ENCODE peak calls at places on chromosome 5, in five cellular contexts. V is OCI-LY7, E is Caco-2, D is HCT116, N is cardiac muscle cell. W is an unnamed sample.

GRCh38 chr5:68264024-68264956 is 48.7 kb downstream of the PIK3R1 start:
- DNase-seq in D (no peak), V (no peak), E (no peak), N (peak; percentile 50), W (no peak)

GRCh38 chr5:67808340-67808739 is 407.2 kb upstream of the PIK3R1 start:
- DNase-seq in E (no peak), D (no peak), V (no peak), N (no peak), W (no peak)

GRCh38 chr5:93296338-93296737 is 284.7 kb downstream of the NR2F1-AS1 start:
- DNase-seq in E (no peak), V (no peak), D (no peak), N (no peak), W (no peak)

GRCh38 chr5:66015296-66015960 is 89.1 kb downstream of the ERBIN start:
- DNase-seq in V (no peak), D (no peak), E (no peak), N (no peak), W (no peak)

GRCh38 chr5:170986598-170986997 is 124.8 kb downstream of the RANBP17 start:
- DNase-seq in N (no peak), D (no peak), V (no peak), E (no peak), W (peak; percentile 43)

GRCh38 chr5:64347308-64347707 is 158.5 kb upstream of the RGS7BP start:
- DNase-seq in N (peak; percentile 14), D (no peak), E (no peak), V (no peak), W (no peak)

GRCh38 chr5:63125392-63125791 is 546.8 kb downstream of the LRRC70 start:
- DNase-seq in D (no peak), E (no peak), N (no peak), V (no peak), W (no peak)

GRCh38 chr5:167777746-167778145 is 513.7 kb upstream of the WWC1 start:
- DNase-seq in N (no peak), E (no peak), D (no peak), V (no peak), W (no peak)

GRCh38 chr5:137233726-137234125 is 265.4 kb downstream of the SPOCK1 start:
- DNase-seq in V (no peak), E (no peak), N (no peak), D (no peak), W (no peak)

GRCh38 chr5:5826911-5827310 is 404.4 kb downstream of the ICE1 start:
- DNase-seq in V (no peak), N (no peak), D (no peak), E (no peak), W (no peak)

GRCh38 chr5:74579215-74579614 is 61.3 kb downstream of the ENC1 start:
- DNase-seq in E (no peak), N (no peak), V (no peak), D (no peak), W (no peak)

GRCh38 chr5:52947208-52947607 is 41.9 kb upstream of the ITGA2 start:
- DNase-seq in E (no peak), V (no peak), N (no peak), D (no peak), W (no peak)

GRCh38 chr5:82938901-82939300 is 138.3 kb downstream of the TMEM167A start:
- DNase-seq in E (no peak), D (no peak), N (no peak), V (no peak), W (no peak)

GRCh38 chr5:417765-418559 is 25.0 kb upstream of the EXOC3 start:
- DNase-seq in E (no peak), N (no peak), V (no peak), D (no peak), W (no peak)

GRCh38 chr5:8340739-8341344 is 471.9 kb downstream of the MTRR start:
- DNase-seq in E (no peak), V (peak; percentile 3), N (peak; percentile 26), D (no peak), W (no peak)

GRCh38 chr5:112734597-112734996 is 3.1 kb upstream of the APC start:
- DNase-seq in N (no peak), E (no peak), V (no peak), D (no peak), W (no peak)

GRCh38 chr5:113050606-113051391 is 74.2 kb downstream of the DCP2 start:
- DNase-seq in N (no peak), V (no peak), E (no peak), D (no peak), W (no peak)

GRCh38 chr5:68214472-68215207 is 916 bp upstream of the PIK3R1 start:
- DNase-seq in E (no peak), N (peak; percentile 20), D (no peak), V (peak; percentile 43), W (no peak)

GRCh38 chr5:150637245-150638052 is 3.0 kb upstream of the SYNPO start:
- DNase-seq in N (peak; percentile 58), E (peak; percentile 86), V (no peak), D (no peak), W (no peak)

GRCh38 chr5:112586596-112587062 is 151.1 kb upstream of the APC start:
- DNase-seq in D (no peak), N (no peak), E (no peak), V (no peak), W (peak; percentile 92)

GRCh38 chr5:152331718-152332117 is 73.4 kb downstream of the NMUR2 start:
- DNase-seq in E (no peak), V (no peak), N (no peak), D (no peak), W (no peak)

GRCh38 chr5:172637122-172637580 is 3.9 kb upstream of the NEURL1B start:
- DNase-seq in V (no peak), N (no peak), E (no peak), D (no peak), W (no peak)

GRCh38 chr5:78430816-78431215 is 70.4 kb downstream of the SCAMP1 start:
- DNase-seq in N (no peak), V (no peak), D (no peak), E (no peak), W (no peak)

GRCh38 chr5:71757590-71758543 is 38.8 kb downstream of the CARTPT start:
- DNase-seq in E (peak; percentile 62), D (peak; percentile 61), N (peak; percentile 71), V (peak; percentile 17), W (peak; percentile 86)

GRCh38 chr5:96483878-96484277 is 50.8 kb upstream of the PCSK1 start:
- DNase-seq in D (peak; percentile 12), V (peak; percentile 10), E (peak; percentile 47), N (peak; percentile 74), W (peak; percentile 67)

GRCh38 chr5:124736111-124736813 is 10.2 kb downstream of the ZNF608 start:
- DNase-seq in E (no peak), D (no peak), V (no peak), N (no peak), W (no peak)

GRCh38 chr5:72634444-72634843 is 127.2 kb upstream of the ZNF366 start:
- DNase-seq in V (no peak), D (no peak), E (no peak), N (no peak), W (no peak)

GRCh38 chr5:104444656-104445055 is 882.1 kb upstream of the NUDT12 start:
- DNase-seq in D (no peak), N (no peak), V (no peak), E (no peak), W (no peak)

GRCh38 chr5:106423109-106423897 is 1247.4 kb downstream of the EFNA5 start:
- DNase-seq in V (no peak), D (no peak), E (no peak), N (no peak), W (no peak)

GRCh38 chr5:71586052-71586940 is 844 bp upstream of the MCCC2 start:
- DNase-seq in E (peak; percentile 82), N (peak; percentile 49), V (peak; percentile 47), D (no peak), W (peak; percentile 80)

GRCh38 chr5:82765765-82766164 is 311.4 kb downstream of the TMEM167A start:
- DNase-seq in N (no peak), V (no peak), D (no peak), E (no peak), W (no peak)

GRCh38 chr5:149205625-149206523 is 64.6 kb downstream of the ABLIM3 start:
- DNase-seq in D (no peak), N (no peak), E (no peak), V (no peak), W (no peak)

GRCh38 chr5:145975361-145976066 is 39.1 kb downstream of the SH3RF2 start:
- DNase-seq in V (no peak), D (peak; percentile 86), N (peak; percentile 70), E (peak; percentile 66), W (no peak)

GRCh38 chr5:78799254-78800017 is 150.9 kb upstream of the LHFPL2 start:
- DNase-seq in V (no peak), E (no peak), D (no peak), N (no peak), W (no peak)

DNA sequence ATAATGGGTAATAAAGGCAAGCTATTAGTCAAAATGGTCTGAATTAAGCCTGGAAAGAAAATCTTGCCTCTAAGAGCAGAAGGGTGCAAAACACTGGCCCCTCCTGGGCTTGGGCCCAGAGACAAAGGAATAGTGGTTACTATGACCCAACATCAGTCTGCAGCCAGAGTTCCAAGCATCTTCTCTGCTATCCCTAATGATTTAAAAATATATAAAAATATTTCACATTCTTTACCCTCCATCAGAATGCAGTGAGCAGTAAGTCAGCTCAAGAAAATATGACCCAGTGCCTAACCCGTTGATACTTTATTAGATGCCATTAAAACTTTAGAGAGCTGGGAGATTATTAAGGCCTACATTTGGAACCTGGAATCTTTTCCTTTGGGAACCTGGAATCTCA is 14.7 kb downstream of the TNFAIP8 start:
- DNase-seq in E (no peak), V (no peak), N (no peak), D (no peak), W (no peak)
- H3K4me1 ChIP-seq in E (no peaks in the 10 kb centered on the region), V (peaks cover 34% of the 10 kb centered on the region), N (peaks cover 7% of the 10 kb centered on the region), D (no peaks in the 10 kb centered on the region), W (peaks cover 13% of the 10 kb centered on the region)

GRCh38 chr5:119274024-119274766 is 81.6 kb upstream of the TNFAIP8 start:
- DNase-seq in N (no peak), E (peak; percentile 94), V (peak; percentile 30), D (peak; percentile 76), W (no peak)
- H3K36me3 ChIP-seq in N (no peaks in the 10 kb centered on the region), E (no peaks in the 10 kb centered on the region), V (no peaks in the 10 kb centered on the region), D (no peaks in the 10 kb centered on the region), W (no peaks in the 10 kb centered on the region)

DNA sequence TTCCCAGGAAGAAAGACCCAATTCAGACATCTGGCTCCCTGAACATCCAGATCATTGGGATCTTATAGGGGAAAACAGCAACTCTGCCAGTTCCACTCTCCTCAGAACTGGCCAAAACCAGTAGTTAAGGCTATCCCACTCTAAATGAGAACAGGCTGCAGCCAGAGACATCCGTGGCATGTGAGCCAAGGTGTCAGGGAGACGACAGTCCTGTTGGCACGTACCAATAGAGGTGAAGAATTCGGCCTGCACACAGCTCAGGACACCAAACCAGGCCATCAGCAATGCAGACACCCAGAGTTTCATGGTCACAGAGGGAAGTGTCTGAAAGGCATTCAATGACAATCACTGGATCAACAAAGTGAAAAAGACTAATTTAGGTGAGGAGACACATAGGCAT is 9.3 kb downstream of the P4HA2 start:
- DNase-seq in D (no peak), N (no peak), E (no peak), V (no peak), W (no peak)
- H3K4me1 ChIP-seq in D (peaks cover 8% of the 10 kb centered on the region), N (no peaks in the 10 kb centered on the region), E (no peaks in the 10 kb centered on the region), V (peaks cover 17% of the 10 kb centered on the region), W (peaks cover 11% of the 10 kb centered on the region)

GRCh38 chr5:179879690-179880010 is 21.0 kb upstream of the MRNIP start:
- DNase-seq in V (no peak), N (no peak), D (no peak), E (no peak), W (no peak)
- H3K36me3 ChIP-seq in V (peaks cover 70% of the 10 kb centered on the region), N (peaks cover 13% of the 10 kb centered on the region), D (peaks cover 37% of the 10 kb centered on the region), E (peaks cover 2% of the 10 kb centered on the region), W (peaks cover 19% of the 10 kb centered on the region)